ENCODE peak calls at places on chromosomes 6 and 20, in five cellular contexts. U is psoas muscle, T is GM23338, J is K562, P is cardiac muscle cell. Z is an unnamed sample.

GRCh38 chr20:49478754-49479689 is 3.4 kb downstream of the KCNB1 start:
- DNase-seq in T (no peak), J (no peak), P (no peak), U (no peak), Z (no peak)

GRCh38 chr6:81572020-81572419 is 180.5 kb downstream of the TENT5A start:
- DNase-seq in P (no peak), T (no peak), J (no peak), U (no peak), Z (no peak)

GRCh38 chr6:106167105-106167814 is 81.1 kb downstream of the PRDM1 start:
- DNase-seq in P (no peak), U (no peak), J (no peak), T (no peak), Z (no peak)

GRCh38 chr6:149888659-149889058 is 9.3 kb downstream of the RAET1E start:
- DNase-seq in J (no peak), P (no peak), U (no peak), T (no peak), Z (no peak)

GRCh38 chr6:43665376-43665775 is 20.5 kb downstream of the RSPH9 start:
- DNase-seq in P (no peak), T (no peak), U (no peak), J (no peak), Z (no peak)

GRCh38 chr6:7684843-7685242 is 41.1 kb upstream of the BMP6 start:
- DNase-seq in T (peak; percentile 84), P (no peak), U (no peak), J (no peak), Z (no peak)

GRCh38 chr6:108166664-108167448 is 1.0 kb downstream of the NR2E1 start:
- DNase-seq in U (no peak), T (peak; percentile 47), J (no peak), P (no peak), Z (no peak)

GRCh38 chr6:145651988-145652387 is 83.3 kb downstream of the EPM2A start:
- DNase-seq in U (no peak), P (no peak), T (no peak), J (no peak), Z (no peak)

GRCh38 chr6:169411296-169411695 is 157.7 kb upstream of the THBS2 start:
- DNase-seq in T (no peak), U (no peak), P (no peak), J (no peak), Z (peak; percentile 20)

GRCh38 chr6:103699770-103700169 is 1159.9 kb downstream of the HACE1 start:
- DNase-seq in U (no peak), T (no peak), J (no peak), P (no peak), Z (no peak)

GRCh38 chr6:157143171-157143884 is 180.0 kb downstream of the TMEM242 start:
- DNase-seq in T (no peak), U (no peak), J (no peak), P (peak; percentile 87), Z (no peak)

GRCh38 chr20:14925286-14925685 is 587.9 kb upstream of the FLRT3 start:
- DNase-seq in U (no peak), J (no peak), P (no peak), T (no peak), Z (no peak)

GRCh38 chr6:41200296-41200900 is 551 bp downstream of the TREML2 start:
- DNase-seq in T (peak; percentile 35), J (no peak), P (peak; percentile 75), U (no peak), Z (peak; percentile 49)

GRCh38 chr6:140494321-140495085 is 1120.1 kb upstream of the CITED2 start:
- DNase-seq in U (no peak), T (no peak), J (no peak), P (no peak), Z (no peak)

GRCh38 chr6:158002249-158002950 is 20.7 kb downstream of the SYNJ2 start:
- DNase-seq in J (no peak), U (no peak), P (no peak), T (no peak), Z (no peak)

GRCh38 chr6:166640342-166641043 is 13.4 kb upstream of the RPS6KA2 start:
- DNase-seq in P (no peak), T (peak; percentile 47), U (no peak), J (no peak), Z (peak; percentile 51)

GRCh38 chr6:81304486-81304885 is 448.0 kb downstream of the TENT5A start:
- DNase-seq in P (no peak), J (no peak), U (no peak), T (no peak), Z (no peak)

GRCh38 chr6:146550911-146551310 is 7.3 kb downstream of the RAB32 start:
- DNase-seq in P (peak; percentile 37), J (no peak), T (no peak), U (no peak), Z (no peak)

GRCh38 chr6:111683126-111683525 is 77.4 kb upstream of the TRAF3IP2 start:
- DNase-seq in U (no peak), J (no peak), P (no peak), T (no peak), Z (no peak)

GRCh38 chr6:111750753-111751684 is 122.2 kb downstream of the FYN start:
- DNase-seq in T (peak; percentile 92), U (no peak), P (peak; percentile 89), J (no peak), Z (no peak)

GRCh38 chr20:3011752-3012151 is 31.7 kb upstream of the GNRH2 start:
- DNase-seq in J (no peak), U (no peak), P (no peak), T (no peak), Z (no peak)

GRCh38 chr6:33782561-33782960 is 6.4 kb downstream of the LEMD2 start:
- DNase-seq in T (no peak), P (no peak), U (no peak), J (no peak), Z (no peak)

GRCh38 chr20:5745416-5745968 is 4.7 kb upstream of the SHLD1 start:
- DNase-seq in T (no peak), P (no peak), U (no peak), J (no peak), Z (no peak)

DNA sequence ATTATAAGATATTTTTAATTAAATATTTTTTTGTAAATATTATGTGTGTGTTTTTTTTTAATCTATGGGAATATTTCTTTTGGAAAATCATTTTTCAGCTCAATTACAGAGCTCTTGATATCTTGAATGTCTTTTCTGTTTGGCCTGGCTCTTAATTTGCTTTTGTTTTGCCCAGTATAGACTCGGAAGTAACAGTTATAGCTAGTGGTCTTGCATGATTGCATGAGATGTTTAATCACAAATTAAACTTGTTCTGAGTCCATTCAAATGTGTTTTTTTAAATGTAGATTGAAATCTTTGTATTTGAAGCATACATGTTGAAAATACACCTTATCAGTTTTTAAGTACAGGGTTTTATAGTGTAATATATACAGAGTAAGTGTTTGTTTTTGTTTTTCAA is 2.6 kb downstream of the ID4 start:
- DNase-seq in J (no peak), T (no peak), U (no peak), P (no peak), Z (no peak)
- H3K4me3 ChIP-seq in J (no peak overlapping the region), T (no peak overlapping the region), U (peak overlapping the region; percentile 80), P (peak overlapping the region; percentile 100), Z (no peak overlapping the region)

GRCh38 chr6:144547409-144547808 is 262.3 kb downstream of the UTRN start:
- DNase-seq in P (no peak), U (no peak), J (no peak), T (no peak), Z (no peak)
- H3K36me3 ChIP-seq in P (peaks cover 24% of the 10 kb centered on the region), U (peaks cover 72% of the 10 kb centered on the region), J (no peaks in the 10 kb centered on the region), T (no peaks in the 10 kb centered on the region), Z (peaks cover 33% of the 10 kb centered on the region)

DNA sequence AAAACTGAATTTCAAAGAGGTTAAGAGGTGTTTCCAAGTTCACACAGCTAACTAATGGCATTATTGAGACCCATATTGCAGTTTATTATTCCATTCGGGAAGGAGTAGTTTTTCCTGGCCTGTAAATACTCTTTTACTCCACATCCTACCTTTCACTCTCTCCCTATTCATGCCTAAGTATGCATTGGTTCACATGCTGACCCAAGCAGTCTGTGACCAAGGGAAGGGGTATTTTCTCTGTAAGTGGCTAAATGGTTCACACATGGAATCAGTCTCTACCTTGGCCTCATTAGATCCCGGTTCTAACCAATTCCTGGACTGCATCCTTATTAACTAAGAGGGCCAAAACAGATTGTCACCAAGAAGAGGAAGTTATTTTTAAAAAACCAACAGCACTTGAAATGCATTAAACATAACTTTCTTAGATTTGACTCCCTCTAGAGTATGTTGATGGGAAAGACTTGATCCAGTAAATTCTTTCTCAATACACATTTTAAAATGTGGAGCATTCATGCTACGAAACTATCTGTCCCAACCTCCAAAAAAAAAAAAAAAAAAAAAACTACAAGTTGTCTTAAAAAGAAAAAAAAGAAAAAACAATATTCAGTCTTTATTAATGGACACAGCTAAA is 17.8 kb upstream of the RSPO3 start:
- DNase-seq in P (peak; percentile 33), T (peak; percentile 22), U (no peak), J (no peak), Z (no peak)
- TF ChIP-seq CTCF in P (peak; percentile 34), T (peak; percentile 52), U (no peak), J (no peak), Z (no peak)

DNA sequence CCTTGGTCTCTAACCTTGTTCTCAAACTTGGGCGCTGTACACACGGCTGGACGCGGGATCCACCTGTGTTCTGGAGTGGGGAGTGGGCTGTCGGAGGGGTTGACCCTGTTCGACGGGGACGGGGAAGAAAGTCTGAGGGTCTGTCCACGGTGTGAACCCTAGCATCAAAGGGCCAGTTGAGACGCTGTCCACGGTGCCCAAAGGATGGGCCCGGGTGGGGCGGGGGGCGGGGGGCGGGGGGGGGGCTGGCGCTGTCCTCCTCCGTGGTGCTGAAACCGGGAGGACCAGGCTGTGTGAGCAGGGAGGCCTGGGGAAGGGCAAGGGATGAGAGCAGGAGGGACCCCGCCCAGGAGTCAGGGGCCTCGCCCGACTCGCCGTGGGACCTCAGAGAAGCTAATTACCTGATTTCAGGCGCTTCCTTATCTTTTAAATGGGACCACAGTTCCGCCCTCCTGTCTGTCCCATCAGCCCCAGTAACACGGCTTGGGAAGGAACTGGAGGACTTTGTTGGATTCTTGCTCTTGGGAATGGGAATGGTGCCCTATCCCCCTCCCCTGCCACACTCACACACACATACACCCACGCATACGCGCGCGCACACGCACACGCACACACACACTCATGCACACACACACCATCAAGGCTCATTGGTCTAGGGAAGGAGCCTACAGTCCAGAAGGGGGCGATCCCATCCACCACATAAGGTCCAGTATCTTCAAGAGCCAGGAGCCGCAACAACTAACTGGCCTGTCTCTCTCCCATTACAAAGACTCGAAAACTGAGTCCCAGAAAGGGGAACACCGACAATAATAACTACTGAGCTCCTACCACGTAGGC is 1.0 kb upstream of the VSTM2L start:
- DNase-seq in T (peak; percentile 82), J (peak; percentile 88), U (no peak), P (peak; percentile 73), Z (peak; percentile 42)
- H3K4me3 ChIP-seq in T (peak overlapping the region; percentile 66), J (no peak overlapping the region), U (peak overlapping the region; percentile 62), P (peak overlapping the region; percentile 65), Z (no peak overlapping the region)

GRCh38 chr6:137882225-137882961 is 15.3 kb downstream of the TNFAIP3 start:
- DNase-seq in T (no peak), P (peak; percentile 52), J (no peak), U (no peak), Z (no peak)
- H3K36me3 ChIP-seq in T (no peaks in the 10 kb centered on the region), P (peaks cover 52% of the 10 kb centered on the region), J (peaks cover 53% of the 10 kb centered on the region), U (peaks cover 57% of the 10 kb centered on the region), Z (peaks cover 14% of the 10 kb centered on the region)

DNA sequence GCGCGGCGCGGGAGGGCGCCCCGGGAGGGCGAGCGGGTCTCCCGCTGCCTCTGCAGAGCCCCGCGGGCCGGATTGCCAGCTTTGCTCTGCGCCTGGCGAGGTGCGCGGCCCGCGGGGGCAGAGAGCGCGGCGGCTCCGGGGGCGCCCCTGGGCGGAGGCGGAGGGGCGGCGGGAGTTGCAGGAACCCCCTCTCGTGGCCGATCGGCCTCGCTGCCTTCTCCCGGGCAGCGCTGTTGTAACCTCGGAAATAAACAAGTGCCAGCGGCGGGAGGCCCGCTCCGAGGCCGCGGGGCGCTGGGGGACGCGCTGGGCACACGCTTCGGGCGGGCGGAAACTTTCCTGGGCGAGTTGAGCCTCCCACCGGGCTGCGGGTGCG is 1.2 kb downstream of the CDH4 start:
- DNase-seq in U (no peak), P (peak; percentile 25), T (peak; percentile 69), J (no peak), Z (no peak)
- TF ChIP-seq CTCF in U (no peak), P (peak; percentile 25), T (peak; percentile 20), J (no peak), Z (no peak)